ENCODE peak calls at places on chromosomes 16 and 17, in ten cellular contexts. O, W, R, Q, Z, N, Y, H, X and I are unnamed samples.

GRCh38 chr17:17538417-17539391 is 42.5 kb upstream of the RASD1 start:
- DNase-seq in O (peak; percentile 10), W (peak; percentile 63), R (no peak), Q (peak; percentile 10), Z (peak; percentile 11), N (no peak), Y (no peak), H (no peak), X (peak; percentile 17), I (peak; percentile 18)

GRCh38 chr16:87050142-87050541 is 267.1 kb downstream of the C16orf95 start:
- DNase-seq in O (no peak), W (no peak), R (no peak), Q (no peak), Z (no peak), N (no peak), Y (no peak), H (no peak), X (no peak), I (no peak)

GRCh38 chr16:55908641-55909040 is 33.5 kb upstream of the CES5A start:
- DNase-seq in O (no peak), W (no peak), R (no peak), Q (no peak), Z (no peak), N (no peak), Y (no peak), H (no peak), X (no peak), I (no peak)

GRCh38 chr17:31251075-31251474 is 46.0 kb downstream of the OMG start:
- DNase-seq in O (peak; percentile 32), W (no peak), R (no peak), Q (no peak), Z (no peak), N (no peak), Y (no peak), H (no peak), X (no peak), I (no peak)

GRCh38 chr17:35879748-35880654 is at the start of gene CCL5:
- DNase-seq in O (peak; percentile 35), W (no peak), R (no peak), Q (peak; percentile 70), Z (peak; percentile 59), N (no peak), Y (peak; percentile 92), H (no peak), X (peak; percentile 38), I (no peak)

GRCh38 chr17:81253358-81254131 is 14.4 kb downstream of the NDUFAF8 start:
- DNase-seq in O (peak; percentile 55), W (peak; percentile 51), R (no peak), Q (peak; percentile 40), Z (peak; percentile 52), N (no peak), Y (peak; percentile 45), H (peak; percentile 70), X (peak; percentile 51), I (peak; percentile 25)

GRCh38 chr17:64106918-64107317 is 23.0 kb downstream of the ERN1 start:
- DNase-seq in O (no peak), W (no peak), R (no peak), Q (no peak), Z (no peak), N (no peak), Y (no peak), H (no peak), X (no peak), I (no peak)

GRCh38 chr16:1845985-1846384 is 19.0 kb downstream of the FAHD1 start:
- DNase-seq in O (no peak), W (no peak), R (no peak), Q (no peak), Z (no peak), N (no peak), Y (no peak), H (no peak), X (no peak), I (no peak)

GRCh38 chr17:42459256-42459982 is 741 bp downstream of the ATP6V0A1 start:
- DNase-seq in O (peak; percentile 63), W (peak; percentile 6), R (no peak), Q (peak; percentile 70), Z (peak; percentile 49), N (peak; percentile 63), Y (peak; percentile 54), H (peak; percentile 64), X (peak; percentile 39), I (peak; percentile 79)

GRCh38 chr16:68246671-68247070 is 1.5 kb downstream of the PLA2G15 start:
- DNase-seq in O (no peak), W (no peak), R (no peak), Q (no peak), Z (no peak), N (peak; percentile 49), Y (no peak), H (peak; percentile 58), X (no peak), I (peak; percentile 32)

GRCh38 chr17:2855063-2855600 is 58.9 kb downstream of the RAP1GAP2 start:
- DNase-seq in O (no peak), W (no peak), R (no peak), Q (peak; percentile 67), Z (no peak), N (no peak), Y (no peak), H (no peak), X (no peak), I (no peak)
- H3K4me3 ChIP-seq in O (no peak overlapping the region), W (peak overlapping the region; percentile 89), R (peak overlapping the region; percentile 69), Q (peak overlapping the region; percentile 76), Z (peak overlapping the region; percentile 57), N (peak overlapping the region; percentile 76), Y (no peak overlapping the region), H (peak overlapping the region; percentile 56), X (peak overlapping the region; percentile 56), I (no peak overlapping the region)

GRCh38 chr17:45398800-45399199 is 33.9 kb downstream of the ARHGAP27 start:
- DNase-seq in O (no peak), W (no peak), R (no peak), Q (no peak), Z (no peak), N (peak; percentile 7), Y (no peak), H (no peak), X (no peak), I (no peak)
- TF ChIP-seq CTCF in O (no peak), W (no peak), R (no peak), Q (no peak), Z (no peak), N (no peak), Y (no peak), H (no peak), X (no peak), I (peak; percentile 13)

DNA sequence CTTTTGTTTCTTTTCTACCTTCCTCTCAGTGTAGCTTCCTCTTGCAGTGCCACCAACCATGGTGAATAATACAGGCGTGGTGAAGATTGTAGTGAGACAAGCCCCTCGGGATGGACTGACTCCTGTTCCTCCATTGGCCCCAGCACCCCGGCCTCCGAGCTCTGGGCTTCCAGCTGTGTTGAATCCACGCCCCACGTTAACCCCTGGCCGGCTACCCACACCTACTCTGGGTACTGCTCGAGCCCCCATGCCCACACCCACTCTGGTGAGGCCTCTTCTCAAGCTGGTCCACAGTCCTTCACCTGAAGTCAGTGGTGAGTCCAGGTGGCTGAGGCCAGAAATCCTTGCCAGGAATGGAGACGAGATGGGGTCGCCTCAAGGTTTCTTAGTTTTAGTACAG is 23.9 kb downstream of the SRCAP start:
- DNase-seq in O (no peak), W (no peak), R (no peak), Q (no peak), Z (no peak), N (peak; percentile 45), Y (no peak), H (no peak), X (no peak), I (no peak)
- H3K4me3 ChIP-seq in O (no peak overlapping the region), W (no peak overlapping the region), R (no peak overlapping the region), Q (no peak overlapping the region), Z (no peak overlapping the region), N (no peak overlapping the region), Y (no peak overlapping the region), H (no peak overlapping the region), X (no peak overlapping the region), I (no peak overlapping the region)

GRCh38 chr16:19186403-19186802 is 18.4 kb downstream of the SYT17 start:
- DNase-seq in O (no peak), W (no peak), R (no peak), Q (no peak), Z (no peak), N (no peak), Y (no peak), H (no peak), X (no peak), I (no peak)
- TF ChIP-seq CTCF in O (no peak), W (no peak), R (no peak), Q (no peak), Z (no peak), N (no peak), Y (no peak), H (no peak), X (no peak), I (no peak)

GRCh38 chr17:39605492-39606433 is 2.0 kb downstream of the NEUROD2 start:
- DNase-seq in O (no peak), W (no peak), R (no peak), Q (peak; percentile 52), Z (no peak), N (no peak), Y (no peak), H (no peak), X (no peak), I (no peak)

GRCh38 chr17:39607851-39608130 is at the start of gene NEUROD2:
- DNase-seq in O (no peak), W (no peak), R (no peak), Q (no peak), Z (no peak), N (no peak), Y (no peak), H (no peak), X (no peak), I (no peak)

GRCh38 chr17:39607057-39607850 is 466 bp downstream of the NEUROD2 start:
- DNase-seq in O (no peak), W (no peak), R (no peak), Q (no peak), Z (no peak), N (no peak), Y (no peak), H (no peak), X (no peak), I (no peak)

GRCh38 chr17:39604911-39605491 is 2.7 kb downstream of the NEUROD2 start:
- DNase-seq in O (no peak), W (no peak), R (no peak), Q (no peak), Z (no peak), N (no peak), Y (no peak), H (no peak), X (no peak), I (no peak)

GRCh38 chr17:39606434-39607056 is 1.2 kb downstream of the NEUROD2 start:
- DNase-seq in O (no peak), W (no peak), R (no peak), Q (no peak), Z (no peak), N (no peak), Y (no peak), H (no peak), X (no peak), I (no peak)
- H3K4me3 ChIP-seq in O (no peak overlapping the region), W (no peak overlapping the region), R (no peak overlapping the region), Q (no peak overlapping the region), Z (no peak overlapping the region), N (no peak overlapping the region), Y (no peak overlapping the region), H (peak overlapping the region; percentile 17), X (no peak overlapping the region), I (no peak overlapping the region)

GRCh38 chr17:58436805-58437239 is 19.5 kb upstream of the RNF43 start:
- DNase-seq in O (no peak), W (no peak), R (no peak), Q (no peak), Z (no peak), N (no peak), Y (no peak), H (no peak), X (no peak), I (no peak)
- TF ChIP-seq CTCF in O (no peak), W (no peak), R (no peak), Q (no peak), Z (no peak), N (no peak), Y (no peak), H (no peak), X (no peak), I (no peak)